ENCODE peak calls at places on chromosomes 11 and 22, in four cellular contexts. One of them, this sample, is unnamed.

GRCh38 chr11:94725071-94725470 is 43.1 kb upstream of the AMOTL1 start:
- DNase-seq in HCT116: no peak
- DNase-seq in Panc1: no peak
- DNase-seq in SK-N-SH: no peak
- DNase-seq in this sample: peak

GRCh38 chr11:99773646-99774045 is 752.9 kb downstream of the CNTN5 start:
- DNase-seq in HCT116: no peak
- DNase-seq in Panc1: no peak
- DNase-seq in SK-N-SH: no peak
- DNase-seq in this sample: no peak

GRCh38 chr22:21766933-21767462 is 31.4 kb upstream of the YPEL1 start:
- DNase-seq in Panc1: no peak
- DNase-seq in HCT116: no peak
- DNase-seq in SK-N-SH: no peak
- DNase-seq in this sample: peak

GRCh38 chr11:99275521-99275920 is 254.8 kb downstream of the CNTN5 start:
- DNase-seq in Panc1: no peak
- DNase-seq in SK-N-SH: no peak
- DNase-seq in HCT116: no peak
- DNase-seq in this sample: no peak

GRCh38 chr11:124886978-124887666 is 10.5 kb downstream of the ROBO4 start:
- DNase-seq in Panc1: no peak
- DNase-seq in SK-N-SH: peak
- DNase-seq in HCT116: no peak
- DNase-seq in this sample: no peak

GRCh38 chr11:7949934-7950333 is 8.4 kb upstream of the OR10A3 start:
- DNase-seq in Panc1: no peak
- DNase-seq in HCT116: no peak
- DNase-seq in SK-N-SH: no peak
- DNase-seq in this sample: no peak

GRCh38 chr11:131025020-131025419 is 108.7 kb upstream of the SNX19 start:
- DNase-seq in Panc1: no peak
- DNase-seq in SK-N-SH: peak
- DNase-seq in HCT116: no peak
- DNase-seq in this sample: no peak

GRCh38 chr11:63536669-63537292 is at the start of gene PLAAT4:
- DNase-seq in Panc1: no peak
- DNase-seq in HCT116: no peak
- DNase-seq in SK-N-SH: no peak
- DNase-seq in this sample: no peak

GRCh38 chr11:94128171-94128745 is 383 bp upstream of the PANX1 start:
- DNase-seq in Panc1: no peak
- DNase-seq in SK-N-SH: peak
- DNase-seq in HCT116: no peak
- DNase-seq in this sample: no peak

GRCh38 chr11:9842923-9843322 is 179.0 kb downstream of the SWAP70 start:
- DNase-seq in HCT116: no peak
- DNase-seq in SK-N-SH: no peak
- DNase-seq in Panc1: no peak
- DNase-seq in this sample: no peak

GRCh38 chr11:34065505-34066203 is 14.1 kb downstream of the CAPRIN1 start:
- DNase-seq in Panc1: no peak
- DNase-seq in HCT116: no peak
- DNase-seq in SK-N-SH: no peak
- DNase-seq in this sample: no peak

GRCh38 chr11:74686792-74687191 is 44.4 kb downstream of the CHRDL2 start:
- DNase-seq in HCT116: no peak
- DNase-seq in Panc1: no peak
- DNase-seq in SK-N-SH: no peak
- DNase-seq in this sample: no peak

GRCh38 chr11:9265211-9266131 is at the start of gene DENND5A:
- DNase-seq in SK-N-SH: peak
- DNase-seq in HCT116: peak
- DNase-seq in Panc1: peak
- DNase-seq in this sample: peak

GRCh38 chr11:47566166-47566546 is 757 bp downstream of the PTPMT1 start:
- DNase-seq in SK-N-SH: no peak
- DNase-seq in HCT116: no peak
- DNase-seq in Panc1: no peak
- DNase-seq in this sample: peak

GRCh38 chr11:89405629-89406028 is 85.5 kb downstream of the NOX4 start:
- DNase-seq in HCT116: peak
- DNase-seq in Panc1: no peak
- DNase-seq in SK-N-SH: no peak
- DNase-seq in this sample: no peak

GRCh38 chr11:6418199-6418957 is 516 bp downstream of the APBB1 start:
- DNase-seq in SK-N-SH: no peak
- DNase-seq in Panc1: no peak
- DNase-seq in HCT116: no peak
- DNase-seq in this sample: no peak

GRCh38 chr11:109059402-109059801 is 362.6 kb upstream of the C11orf87 start:
- DNase-seq in Panc1: no peak
- DNase-seq in SK-N-SH: no peak
- DNase-seq in HCT116: no peak
- DNase-seq in this sample: no peak

DNA sequence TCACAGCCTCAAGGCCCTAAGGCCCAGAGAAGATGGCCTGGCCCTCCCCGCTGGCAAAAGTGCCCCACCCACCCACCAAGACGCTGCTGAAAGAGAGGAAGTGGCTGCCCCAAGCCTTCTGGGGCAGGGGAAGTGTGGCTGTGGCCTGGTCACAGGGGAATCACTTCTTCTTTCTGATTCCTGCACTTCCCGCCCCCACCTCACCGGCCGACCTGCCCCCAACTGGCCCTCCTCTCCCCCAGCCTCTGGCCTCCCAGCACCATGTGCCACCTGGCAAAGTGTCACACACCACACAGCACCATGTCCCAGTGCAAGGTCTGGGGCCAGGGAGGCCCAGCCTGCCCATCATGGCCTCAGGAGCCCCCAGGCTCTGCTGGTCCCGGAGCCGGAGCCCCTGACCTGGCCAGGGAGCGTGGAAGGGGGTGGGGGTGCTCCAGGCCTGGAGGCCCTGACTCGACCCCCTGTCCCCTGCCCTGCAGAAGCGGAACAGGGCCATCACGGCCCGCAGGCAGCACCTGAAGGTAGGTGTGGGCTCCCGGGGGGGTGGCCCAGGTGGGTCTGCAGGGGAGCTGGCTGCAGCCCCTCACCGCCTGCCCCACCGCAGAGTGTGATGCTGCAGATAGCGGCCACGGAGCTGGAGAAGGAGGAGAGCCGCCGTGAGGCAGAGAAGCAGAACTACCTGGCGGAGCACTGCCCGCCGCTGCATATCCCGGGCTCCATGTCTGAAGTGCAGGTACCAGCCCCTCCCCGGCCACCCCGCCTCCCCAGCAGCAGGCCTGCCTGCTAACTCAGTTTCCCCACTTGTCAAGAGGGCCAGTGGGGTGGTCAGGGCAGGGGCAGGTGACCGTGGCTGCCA is 1.4 kb downstream of the TNNI2 start:
- DNase-seq in HCT116: no peak
- DNase-seq in Panc1: no peak
- DNase-seq in SK-N-SH: no peak
- DNase-seq in this sample: peak
- H3K27ac ChIP-seq in HCT116: no peak
- H3K27ac ChIP-seq in Panc1: no peak
- H3K27ac ChIP-seq in SK-N-SH: no peak
- H3K27ac ChIP-seq in this sample: peak

DNA sequence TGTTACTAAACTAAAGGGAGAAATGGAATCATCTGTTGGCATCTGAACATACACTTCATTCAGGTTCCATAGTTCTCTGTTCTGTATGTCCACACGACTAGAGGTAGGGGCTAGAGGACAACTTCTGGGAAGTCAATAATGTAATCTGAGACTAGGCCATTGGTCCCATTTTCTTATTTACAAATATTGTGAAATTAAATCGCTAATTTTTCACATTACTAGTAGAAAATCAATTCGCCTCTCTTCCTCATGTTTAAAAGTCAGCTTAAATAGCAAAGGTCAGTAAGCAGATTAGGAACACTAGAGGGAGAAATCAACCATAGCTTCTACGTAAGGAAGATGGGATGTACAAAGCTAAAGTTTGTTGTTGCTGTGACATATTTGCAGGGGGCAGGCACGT is 59.7 kb downstream of the CADM1 start:
- DNase-seq in HCT116: no peak
- DNase-seq in Panc1: no peak
- DNase-seq in SK-N-SH: no peak
- DNase-seq in this sample: no peak
- TF ChIP-seq CTCF in HCT116: no peak
- TF ChIP-seq CTCF in Panc1: no peak
- TF ChIP-seq CTCF in SK-N-SH: no peak
- TF ChIP-seq CTCF in this sample: no peak

GRCh38 chr22:42364641-42365336 is 67.4 kb downstream of the NFAM1 start:
- DNase-seq in Panc1: no peak
- DNase-seq in HCT116: no peak
- DNase-seq in SK-N-SH: peak
- DNase-seq in this sample: no peak
- TF ChIP-seq REST in Panc1: no peak
- TF ChIP-seq REST in HCT116: no peak
- TF ChIP-seq REST in SK-N-SH: no peak
- TF ChIP-seq REST in this sample: no peak

DNA sequence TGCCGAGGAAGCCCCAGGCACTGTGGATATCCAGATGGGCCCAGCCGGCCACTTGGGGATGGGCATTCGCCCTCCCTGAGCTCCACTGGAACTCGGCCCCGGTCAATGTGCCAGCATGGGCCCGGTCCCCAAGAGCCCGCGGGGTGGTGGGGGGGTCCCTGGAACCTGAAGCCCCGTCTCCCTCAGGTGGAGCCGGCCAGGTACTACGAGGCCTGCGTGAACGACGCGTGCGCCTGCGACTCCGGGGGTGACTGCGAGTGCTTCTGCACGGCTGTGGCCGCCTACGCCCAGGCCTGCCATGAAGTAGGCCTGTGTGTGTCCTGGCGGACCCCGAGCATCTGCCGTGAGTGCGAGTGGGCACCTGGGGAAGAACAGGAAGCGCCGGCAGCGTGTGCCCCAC is 21.2 kb downstream of the MUC5AC start:
- DNase-seq in Panc1: no peak
- DNase-seq in SK-N-SH: no peak
- DNase-seq in HCT116: no peak
- DNase-seq in this sample: no peak
- H3K27ac ChIP-seq in Panc1: no peak
- H3K27ac ChIP-seq in SK-N-SH: no peak
- H3K27ac ChIP-seq in HCT116: no peak
- H3K27ac ChIP-seq in this sample: no peak

DNA sequence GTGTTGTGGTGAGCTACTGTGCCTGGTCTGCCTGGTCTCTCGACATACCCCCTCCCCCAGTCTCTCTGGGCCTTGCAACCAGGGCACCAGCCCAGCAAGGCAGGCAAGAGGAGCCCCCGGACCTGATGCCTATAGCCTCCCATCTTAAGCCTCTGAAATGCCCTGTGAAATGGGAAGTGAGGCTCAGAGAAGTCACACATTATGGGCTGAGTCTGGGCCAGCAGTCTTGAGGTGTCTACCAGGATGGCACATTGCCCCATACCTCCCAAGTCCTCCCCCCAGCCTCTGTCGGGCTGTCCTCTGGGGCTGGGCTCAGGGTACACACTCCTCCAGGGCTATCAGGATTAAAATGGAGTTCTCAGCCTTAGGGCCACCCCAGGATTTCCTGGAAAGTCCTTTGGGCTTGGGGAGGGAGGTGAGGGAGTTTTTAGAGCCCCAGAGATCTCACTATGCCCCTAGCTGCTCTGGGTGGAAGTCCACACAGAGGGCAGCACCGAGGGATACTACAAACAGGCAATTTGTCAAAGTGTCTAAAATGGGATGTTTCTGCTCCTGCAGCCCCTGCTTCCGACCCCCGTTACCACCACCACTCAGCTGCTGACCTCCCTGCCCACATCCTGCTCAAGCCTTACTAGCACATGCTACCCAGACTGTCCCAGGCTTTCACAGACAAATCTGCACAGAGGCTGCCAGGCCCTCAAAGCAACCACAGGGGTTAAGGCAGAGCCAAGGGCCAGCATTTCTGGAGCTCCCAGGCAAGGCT is 3.1 kb upstream of the SH3BP1 start:
- DNase-seq in HCT116: no peak
- DNase-seq in SK-N-SH: no peak
- DNase-seq in Panc1: no peak
- DNase-seq in this sample: peak
- TF ChIP-seq CTCF in HCT116: no peak
- TF ChIP-seq CTCF in SK-N-SH: peak
- TF ChIP-seq CTCF in Panc1: peak
- TF ChIP-seq CTCF in this sample: peak

GRCh38 chr11:73507086-73507485 is 90.8 kb downstream of the FAM168A start:
- DNase-seq in Panc1: no peak
- DNase-seq in HCT116: no peak
- DNase-seq in SK-N-SH: no peak
- DNase-seq in this sample: no peak

GRCh38 chr11:73509188-73509587 is 88.7 kb downstream of the FAM168A start:
- DNase-seq in HCT116: no peak
- DNase-seq in Panc1: no peak
- DNase-seq in SK-N-SH: no peak
- DNase-seq in this sample: no peak

GRCh38 chr11:73510106-73510505 is 87.8 kb downstream of the FAM168A start:
- DNase-seq in SK-N-SH: peak
- DNase-seq in Panc1: no peak
- DNase-seq in HCT116: no peak
- DNase-seq in this sample: no peak

GRCh38 chr11:73510877-73511276 is 87.0 kb downstream of the FAM168A start:
- DNase-seq in Panc1: no peak
- DNase-seq in SK-N-SH: no peak
- DNase-seq in HCT116: no peak
- DNase-seq in this sample: no peak

DNA sequence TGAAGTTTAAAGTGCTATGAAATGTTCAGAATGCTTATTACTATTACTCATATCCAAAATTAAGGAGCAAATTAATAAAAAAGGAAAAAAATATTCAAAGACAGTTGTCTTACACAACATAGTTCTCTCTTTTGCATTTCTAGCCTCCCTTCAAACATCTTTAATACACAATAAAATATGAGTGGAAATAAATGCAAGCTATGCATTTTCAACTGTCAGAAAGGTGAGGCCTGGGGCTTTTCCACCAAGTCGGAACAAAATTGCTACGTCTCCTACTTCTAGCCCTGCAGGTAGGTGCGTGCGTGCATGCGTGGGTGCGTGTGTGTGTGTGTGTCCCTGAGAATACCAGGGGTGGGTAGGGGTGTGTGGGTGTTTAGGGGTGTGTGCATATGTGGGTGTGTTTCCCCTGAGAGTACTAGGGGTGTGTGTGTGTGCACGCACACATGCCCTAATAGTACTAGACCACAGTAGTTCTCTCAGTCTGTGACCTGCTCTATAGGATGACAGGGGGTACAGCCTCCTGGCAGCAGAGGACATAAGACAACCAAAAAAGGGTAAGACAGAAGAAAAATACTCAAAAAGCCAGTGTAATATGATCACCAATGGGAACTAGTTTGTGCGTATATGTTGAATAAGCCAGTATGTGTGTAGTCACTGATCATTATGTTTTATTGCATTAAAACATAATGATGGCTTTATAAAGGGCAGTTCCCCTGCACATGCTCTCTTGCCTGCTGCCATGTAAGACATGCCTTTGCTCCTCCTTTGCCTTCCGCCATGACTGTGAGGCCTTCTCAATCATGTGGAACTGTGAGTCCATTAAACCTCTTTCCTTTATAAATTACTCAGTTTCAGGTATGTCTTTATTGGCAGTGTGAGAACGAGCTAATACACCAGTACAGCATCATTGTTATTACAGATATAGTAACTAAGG is 89.4 kb downstream of the FAM168A start:
- DNase-seq in HCT116: no peak
- DNase-seq in SK-N-SH: no peak
- DNase-seq in Panc1: no peak
- DNase-seq in this sample: no peak
- TF ChIP-seq REST in HCT116: no peak
- TF ChIP-seq REST in SK-N-SH: no peak
- TF ChIP-seq REST in Panc1: no peak
- TF ChIP-seq REST in this sample: no peak

This sample was measured in HL-60.